ENCODE peak calls at places on chromosomes 11 and 22, in ten cellular contexts. One of them, this sample, is unnamed.

GRCh38 chr11:24082241-24082640 is 414.6 kb upstream of the LUZP2 start:
- DNase-seq in effector CD4-positive, alpha-beta T cell: no peak
- DNase-seq in GM20000: no peak
- DNase-seq in T-helper 1 cell: no peak
- DNase-seq in activated B cell treated with CpG ODN at 0.5 μM for 24 hours: no peak
- DNase-seq in EH: peak; percentile 8
- DNase-seq in fibroblast of the aortic adventitia: no peak
- DNase-seq in midbrain: no peak
- DNase-seq in activated CD4-positive, alpha-beta T cell treated with anti-CD3 and anti-CD28 coated beads for 48 hours: no peak
- DNase-seq in NCI-H524: no peak
- DNase-seq in this sample: no peak

GRCh38 chr11:17572359-17572690 is 25.3 kb downstream of the OTOG start:
- DNase-seq in effector CD4-positive, alpha-beta T cell: no peak
- DNase-seq in GM20000: no peak
- DNase-seq in T-helper 1 cell: no peak
- DNase-seq in activated B cell treated with CpG ODN at 0.5 μM for 24 hours: peak; percentile 7
- DNase-seq in EH: no peak
- DNase-seq in fibroblast of the aortic adventitia: no peak
- DNase-seq in midbrain: no peak
- DNase-seq in activated CD4-positive, alpha-beta T cell treated with anti-CD3 and anti-CD28 coated beads for 48 hours: no peak
- DNase-seq in NCI-H524: no peak
- DNase-seq in this sample: no peak

GRCh38 chr11:43943357-43943930 is 1.0 kb downstream of the C11orf96 start:
- DNase-seq in effector CD4-positive, alpha-beta T cell: no peak
- DNase-seq in GM20000: no peak
- DNase-seq in T-helper 1 cell: no peak
- DNase-seq in activated B cell treated with CpG ODN at 0.5 μM for 24 hours: no peak
- DNase-seq in EH: no peak
- DNase-seq in fibroblast of the aortic adventitia: no peak
- DNase-seq in midbrain: no peak
- DNase-seq in activated CD4-positive, alpha-beta T cell treated with anti-CD3 and anti-CD28 coated beads for 48 hours: no peak
- DNase-seq in NCI-H524: no peak
- DNase-seq in this sample: no peak

GRCh38 chr11:66012946-66013761 is 1.3 kb downstream of the CST6 start:
- DNase-seq in effector CD4-positive, alpha-beta T cell: no peak
- DNase-seq in GM20000: peak; percentile 25
- DNase-seq in T-helper 1 cell: no peak
- DNase-seq in activated B cell treated with CpG ODN at 0.5 μM for 24 hours: no peak
- DNase-seq in EH: no peak
- DNase-seq in fibroblast of the aortic adventitia: no peak
- DNase-seq in midbrain: no peak
- DNase-seq in activated CD4-positive, alpha-beta T cell treated with anti-CD3 and anti-CD28 coated beads for 48 hours: no peak
- DNase-seq in NCI-H524: no peak
- DNase-seq in this sample: no peak

GRCh38 chr11:606245-606644 is 9.5 kb downstream of the IRF7 start:
- DNase-seq in effector CD4-positive, alpha-beta T cell: no peak
- DNase-seq in GM20000: no peak
- DNase-seq in T-helper 1 cell: no peak
- DNase-seq in activated B cell treated with CpG ODN at 0.5 μM for 24 hours: no peak
- DNase-seq in EH: no peak
- DNase-seq in fibroblast of the aortic adventitia: peak; percentile 43
- DNase-seq in midbrain: peak; percentile 18
- DNase-seq in activated CD4-positive, alpha-beta T cell treated with anti-CD3 and anti-CD28 coated beads for 48 hours: no peak
- DNase-seq in NCI-H524: no peak
- DNase-seq in this sample: peak; percentile 32

GRCh38 chr22:38314140-38314991 is 2.9 kb downstream of the CSNK1E start:
- DNase-seq in effector CD4-positive, alpha-beta T cell: no peak
- DNase-seq in GM20000: no peak
- DNase-seq in T-helper 1 cell: no peak
- DNase-seq in activated B cell treated with CpG ODN at 0.5 μM for 24 hours: no peak
- DNase-seq in EH: peak; percentile 60
- DNase-seq in fibroblast of the aortic adventitia: peak; percentile 39
- DNase-seq in midbrain: no peak
- DNase-seq in activated CD4-positive, alpha-beta T cell treated with anti-CD3 and anti-CD28 coated beads for 48 hours: no peak
- DNase-seq in NCI-H524: no peak
- DNase-seq in this sample: no peak

GRCh38 chr11:82718307-82718706 is 15.4 kb downstream of the FAM181B start:
- DNase-seq in effector CD4-positive, alpha-beta T cell: no peak
- DNase-seq in GM20000: peak; percentile 56
- DNase-seq in T-helper 1 cell: peak; percentile 10
- DNase-seq in activated B cell treated with CpG ODN at 0.5 μM for 24 hours: no peak
- DNase-seq in EH: peak; percentile 60
- DNase-seq in fibroblast of the aortic adventitia: peak; percentile 66
- DNase-seq in midbrain: peak; percentile 92
- DNase-seq in activated CD4-positive, alpha-beta T cell treated with anti-CD3 and anti-CD28 coated beads for 48 hours: peak; percentile 30
- DNase-seq in NCI-H524: no peak
- DNase-seq in this sample: no peak

GRCh38 chr11:75768909-75769771 is 562 bp downstream of the DGAT2 start:
- DNase-seq in effector CD4-positive, alpha-beta T cell: no peak
- DNase-seq in GM20000: no peak
- DNase-seq in T-helper 1 cell: no peak
- DNase-seq in activated B cell treated with CpG ODN at 0.5 μM for 24 hours: no peak
- DNase-seq in EH: no peak
- DNase-seq in fibroblast of the aortic adventitia: no peak
- DNase-seq in midbrain: no peak
- DNase-seq in activated CD4-positive, alpha-beta T cell treated with anti-CD3 and anti-CD28 coated beads for 48 hours: no peak
- DNase-seq in NCI-H524: no peak
- DNase-seq in this sample: no peak

GRCh38 chr11:116535120-116535519 is 237.7 kb downstream of the BUD13 start:
- DNase-seq in effector CD4-positive, alpha-beta T cell: no peak
- DNase-seq in GM20000: no peak
- DNase-seq in T-helper 1 cell: no peak
- DNase-seq in activated B cell treated with CpG ODN at 0.5 μM for 24 hours: no peak
- DNase-seq in EH: no peak
- DNase-seq in fibroblast of the aortic adventitia: no peak
- DNase-seq in midbrain: no peak
- DNase-seq in activated CD4-positive, alpha-beta T cell treated with anti-CD3 and anti-CD28 coated beads for 48 hours: no peak
- DNase-seq in NCI-H524: no peak
- DNase-seq in this sample: no peak

GRCh38 chr11:67400251-67400941 is 1.3 kb downstream of the PPP1CA start:
- DNase-seq in effector CD4-positive, alpha-beta T cell: no peak
- DNase-seq in GM20000: peak; percentile 21
- DNase-seq in T-helper 1 cell: no peak
- DNase-seq in activated B cell treated with CpG ODN at 0.5 μM for 24 hours: no peak
- DNase-seq in EH: no peak
- DNase-seq in fibroblast of the aortic adventitia: peak; percentile 45
- DNase-seq in midbrain: no peak
- DNase-seq in activated CD4-positive, alpha-beta T cell treated with anti-CD3 and anti-CD28 coated beads for 48 hours: no peak
- DNase-seq in NCI-H524: no peak
- DNase-seq in this sample: no peak

GRCh38 chr11:61511383-61511782 is 2.8 kb downstream of the LRRC10B start:
- DNase-seq in effector CD4-positive, alpha-beta T cell: no peak
- DNase-seq in GM20000: no peak
- DNase-seq in T-helper 1 cell: no peak
- DNase-seq in activated B cell treated with CpG ODN at 0.5 μM for 24 hours: no peak
- DNase-seq in EH: no peak
- DNase-seq in fibroblast of the aortic adventitia: no peak
- DNase-seq in midbrain: no peak
- DNase-seq in activated CD4-positive, alpha-beta T cell treated with anti-CD3 and anti-CD28 coated beads for 48 hours: no peak
- DNase-seq in NCI-H524: no peak
- DNase-seq in this sample: no peak

GRCh38 chr11:106679633-106680032 is 338.6 kb downstream of the GUCY1A2 start:
- DNase-seq in effector CD4-positive, alpha-beta T cell: no peak
- DNase-seq in GM20000: no peak
- DNase-seq in T-helper 1 cell: no peak
- DNase-seq in activated B cell treated with CpG ODN at 0.5 μM for 24 hours: no peak
- DNase-seq in EH: no peak
- DNase-seq in fibroblast of the aortic adventitia: no peak
- DNase-seq in midbrain: no peak
- DNase-seq in activated CD4-positive, alpha-beta T cell treated with anti-CD3 and anti-CD28 coated beads for 48 hours: no peak
- DNase-seq in NCI-H524: no peak
- DNase-seq in this sample: no peak

GRCh38 chr11:131253885-131254204 is 116.6 kb upstream of the NTM start:
- DNase-seq in effector CD4-positive, alpha-beta T cell: no peak
- DNase-seq in GM20000: no peak
- DNase-seq in T-helper 1 cell: no peak
- DNase-seq in activated B cell treated with CpG ODN at 0.5 μM for 24 hours: no peak
- DNase-seq in EH: no peak
- DNase-seq in fibroblast of the aortic adventitia: peak; percentile 10
- DNase-seq in midbrain: no peak
- DNase-seq in activated CD4-positive, alpha-beta T cell treated with anti-CD3 and anti-CD28 coated beads for 48 hours: no peak
- DNase-seq in NCI-H524: no peak
- DNase-seq in this sample: no peak

GRCh38 chr22:27267145-27267544 is 534.4 kb downstream of the MN1 start:
- DNase-seq in effector CD4-positive, alpha-beta T cell: no peak
- DNase-seq in GM20000: no peak
- DNase-seq in T-helper 1 cell: no peak
- DNase-seq in activated B cell treated with CpG ODN at 0.5 μM for 24 hours: no peak
- DNase-seq in EH: peak; percentile 47
- DNase-seq in fibroblast of the aortic adventitia: peak; percentile 22
- DNase-seq in midbrain: no peak
- DNase-seq in activated CD4-positive, alpha-beta T cell treated with anti-CD3 and anti-CD28 coated beads for 48 hours: no peak
- DNase-seq in NCI-H524: no peak
- DNase-seq in this sample: no peak

GRCh38 chr11:68043029-68043348 is 4.2 kb downstream of the TCIRG1 start:
- DNase-seq in effector CD4-positive, alpha-beta T cell: no peak
- DNase-seq in GM20000: peak; percentile 20
- DNase-seq in T-helper 1 cell: no peak
- DNase-seq in activated B cell treated with CpG ODN at 0.5 μM for 24 hours: no peak
- DNase-seq in EH: no peak
- DNase-seq in fibroblast of the aortic adventitia: no peak
- DNase-seq in midbrain: no peak
- DNase-seq in activated CD4-positive, alpha-beta T cell treated with anti-CD3 and anti-CD28 coated beads for 48 hours: no peak
- DNase-seq in NCI-H524: no peak
- DNase-seq in this sample: no peak

GRCh38 chr11:37468344-37468743 is 870.3 kb upstream of the RAG2 start:
- DNase-seq in effector CD4-positive, alpha-beta T cell: no peak
- DNase-seq in GM20000: no peak
- DNase-seq in T-helper 1 cell: no peak
- DNase-seq in activated B cell treated with CpG ODN at 0.5 μM for 24 hours: no peak
- DNase-seq in EH: no peak
- DNase-seq in fibroblast of the aortic adventitia: no peak
- DNase-seq in midbrain: no peak
- DNase-seq in activated CD4-positive, alpha-beta T cell treated with anti-CD3 and anti-CD28 coated beads for 48 hours: no peak
- DNase-seq in NCI-H524: no peak
- DNase-seq in this sample: no peak

GRCh38 chr11:75242722-75243600 is 2.4 kb downstream of the TPBGL start:
- DNase-seq in effector CD4-positive, alpha-beta T cell: no peak
- DNase-seq in GM20000: no peak
- DNase-seq in T-helper 1 cell: no peak
- DNase-seq in activated B cell treated with CpG ODN at 0.5 μM for 24 hours: no peak
- DNase-seq in EH: no peak
- DNase-seq in fibroblast of the aortic adventitia: no peak
- DNase-seq in midbrain: no peak
- DNase-seq in activated CD4-positive, alpha-beta T cell treated with anti-CD3 and anti-CD28 coated beads for 48 hours: no peak
- DNase-seq in NCI-H524: no peak
- DNase-seq in this sample: no peak

GRCh38 chr11:111561801-111562325 is 21.3 kb downstream of the LAYN start:
- DNase-seq in effector CD4-positive, alpha-beta T cell: no peak
- DNase-seq in GM20000: no peak
- DNase-seq in T-helper 1 cell: no peak
- DNase-seq in activated B cell treated with CpG ODN at 0.5 μM for 24 hours: no peak
- DNase-seq in EH: peak; percentile 88
- DNase-seq in fibroblast of the aortic adventitia: peak; percentile 70
- DNase-seq in midbrain: no peak
- DNase-seq in activated CD4-positive, alpha-beta T cell treated with anti-CD3 and anti-CD28 coated beads for 48 hours: no peak
- DNase-seq in NCI-H524: no peak
- DNase-seq in this sample: no peak

GRCh38 chr11:117303101-117303500 is 12.0 kb downstream of the BACE1-AS start:
- DNase-seq in effector CD4-positive, alpha-beta T cell: no peak
- DNase-seq in GM20000: no peak
- DNase-seq in T-helper 1 cell: no peak
- DNase-seq in activated B cell treated with CpG ODN at 0.5 μM for 24 hours: no peak
- DNase-seq in EH: no peak
- DNase-seq in fibroblast of the aortic adventitia: no peak
- DNase-seq in midbrain: no peak
- DNase-seq in activated CD4-positive, alpha-beta T cell treated with anti-CD3 and anti-CD28 coated beads for 48 hours: no peak
- DNase-seq in NCI-H524: no peak
- DNase-seq in this sample: no peak

GRCh38 chr11:16191852-16192240 is 164.5 kb downstream of the SOX6 start:
- DNase-seq in effector CD4-positive, alpha-beta T cell: no peak
- DNase-seq in GM20000: no peak
- DNase-seq in T-helper 1 cell: no peak
- DNase-seq in activated B cell treated with CpG ODN at 0.5 μM for 24 hours: no peak
- DNase-seq in EH: no peak
- DNase-seq in fibroblast of the aortic adventitia: no peak
- DNase-seq in midbrain: no peak
- DNase-seq in activated CD4-positive, alpha-beta T cell treated with anti-CD3 and anti-CD28 coated beads for 48 hours: no peak
- DNase-seq in NCI-H524: no peak
- DNase-seq in this sample: no peak

GRCh38 chr22:17706451-17706900 is 67.8 kb downstream of the BID start:
- DNase-seq in effector CD4-positive, alpha-beta T cell: no peak
- DNase-seq in GM20000: peak; percentile 53
- DNase-seq in T-helper 1 cell: peak; percentile 57
- DNase-seq in activated B cell treated with CpG ODN at 0.5 μM for 24 hours: no peak
- DNase-seq in EH: peak; percentile 95
- DNase-seq in fibroblast of the aortic adventitia: peak; percentile 92
- DNase-seq in midbrain: peak; percentile 68
- DNase-seq in activated CD4-positive, alpha-beta T cell treated with anti-CD3 and anti-CD28 coated beads for 48 hours: peak; percentile 64
- DNase-seq in NCI-H524: no peak
- DNase-seq in this sample: no peak

GRCh38 chr11:99893803-99894202 is 793.3 kb upstream of the ARHGAP42 start:
- DNase-seq in effector CD4-positive, alpha-beta T cell: no peak
- DNase-seq in GM20000: no peak
- DNase-seq in T-helper 1 cell: no peak
- DNase-seq in activated B cell treated with CpG ODN at 0.5 μM for 24 hours: no peak
- DNase-seq in EH: no peak
- DNase-seq in fibroblast of the aortic adventitia: no peak
- DNase-seq in midbrain: no peak
- DNase-seq in activated CD4-positive, alpha-beta T cell treated with anti-CD3 and anti-CD28 coated beads for 48 hours: no peak
- DNase-seq in NCI-H524: no peak
- DNase-seq in this sample: no peak

GRCh38 chr11:40924915-40925314 is 534.5 kb downstream of the LRRC4C start:
- DNase-seq in effector CD4-positive, alpha-beta T cell: no peak
- DNase-seq in GM20000: no peak
- DNase-seq in T-helper 1 cell: no peak
- DNase-seq in activated B cell treated with CpG ODN at 0.5 μM for 24 hours: no peak
- DNase-seq in EH: no peak
- DNase-seq in fibroblast of the aortic adventitia: no peak
- DNase-seq in midbrain: no peak
- DNase-seq in activated CD4-positive, alpha-beta T cell treated with anti-CD3 and anti-CD28 coated beads for 48 hours: no peak
- DNase-seq in NCI-H524: no peak
- DNase-seq in this sample: no peak